ENCODE peak calls at places on chromosomes 6 and 20, in five cellular contexts. Q is BE2C, L is NCI-H460, D is T-cell, J is cardiac septum. R is an unnamed sample.

GRCh38 chr20:54680872-54681297 is 205.5 kb downstream of the DOK5 start:
- DNase-seq in Q (peak; percentile 22), L (peak; percentile 22), D (no peak), J (no peak), R (no peak)

GRCh38 chr20:54456972-54457371 is 18.4 kb upstream of the DOK5 start:
- DNase-seq in Q (no peak), L (no peak), D (no peak), J (no peak), R (no peak)

GRCh38 chr20:62141043-62141396 is 2.2 kb downstream of the PSMA7 start:
- DNase-seq in Q (no peak), L (no peak), D (no peak), J (no peak), R (no peak)

GRCh38 chr6:163170294-163170883 is 244.1 kb upstream of the QKI start:
- DNase-seq in Q (peak; percentile 38), L (no peak), D (no peak), J (no peak), R (peak; percentile 1)

GRCh38 chr6:4635666-4636065 is 140.5 kb upstream of the CDYL start:
- DNase-seq in Q (no peak), L (no peak), D (no peak), J (no peak), R (no peak)

GRCh38 chr6:11413112-11413687 is 124.3 kb upstream of the TMEM170B start:
- DNase-seq in Q (no peak), L (no peak), D (no peak), J (no peak), R (no peak)

GRCh38 chr20:34642009-34642408 is 34.9 kb downstream of the PIGU start:
- DNase-seq in Q (no peak), L (no peak), D (no peak), J (no peak), R (no peak)

GRCh38 chr20:63009988-63010769 is 3.4 kb upstream of the BHLHE23 start:
- DNase-seq in Q (no peak), L (no peak), D (peak; percentile 70), J (no peak), R (peak; percentile 97)

GRCh38 chr20:15675151-15675550 is 898.1 kb downstream of the KIF16B start:
- DNase-seq in Q (no peak), L (no peak), D (no peak), J (no peak), R (no peak)

GRCh38 chr6:85792278-85792677 is 149.6 kb upstream of the SYNCRIP start:
- DNase-seq in Q (no peak), L (no peak), D (no peak), J (no peak), R (no peak)

GRCh38 chr20:60365063-60365640 is 406.9 kb downstream of the CDH26 start:
- DNase-seq in Q (no peak), L (no peak), D (no peak), J (no peak), R (no peak)

GRCh38 chr6:137492771-137493217 is 1.4 kb downstream of the OLIG3 start:
- DNase-seq in Q (no peak), L (no peak), D (no peak), J (no peak), R (no peak)

GRCh38 chr20:34069341-34070078 is 42.5 kb downstream of the EIF2S2 start:
- DNase-seq in Q (peak; percentile 73), L (peak; percentile 81), D (peak; percentile 40), J (no peak), R (peak; percentile 29)

GRCh38 chr6:6704423-6705060 is 116.0 kb downstream of the LY86 start:
- DNase-seq in Q (no peak), L (no peak), D (no peak), J (no peak), R (no peak)

GRCh38 chr6:19664878-19665715 is 172.1 kb upstream of the ID4 start:
- DNase-seq in Q (no peak), L (no peak), D (no peak), J (no peak), R (no peak)

GRCh38 chr6:134437376-134437775 is 119.5 kb upstream of the SGK1 start:
- DNase-seq in Q (no peak), L (no peak), D (peak; percentile 1), J (no peak), R (peak; percentile 19)

GRCh38 chr6:17932362-17932852 is 55.0 kb downstream of the KIF13A start:
- DNase-seq in Q (no peak), L (peak; percentile 20), D (no peak), J (peak; percentile 79), R (no peak)

GRCh38 chr6:29708432-29709177 is 14.6 kb upstream of the HLA-F start:
- DNase-seq in Q (no peak), L (no peak), D (peak; percentile 85), J (no peak), R (no peak)

GRCh38 chr6:39114395-39114706 is 635 bp downstream of the SAYSD1 start:
- DNase-seq in Q (no peak), L (no peak), D (no peak), J (no peak), R (no peak)

GRCh38 chr20:56624786-56625681 is 4.1 kb upstream of the TFAP2C start:
- DNase-seq in Q (no peak), L (no peak), D (no peak), J (no peak), R (no peak)

GRCh38 chr6:28597217-28597835 is 71.6 kb downstream of the GPX5 start:
- DNase-seq in Q (peak; percentile 72), L (peak; percentile 71), D (no peak), J (no peak), R (no peak)

GRCh38 chr6:112163295-112164257 is 76.2 kb downstream of the FAM229B start:
- DNase-seq in Q (peak; percentile 82), L (peak; percentile 57), D (peak; percentile 51), J (no peak), R (peak; percentile 10)

GRCh38 chr6:165574770-165575549 is 88.1 kb downstream of the PDE10A start:
- DNase-seq in Q (no peak), L (peak; percentile 63), D (no peak), J (no peak), R (no peak)

GRCh38 chr6:108796875-108797274 is 51.3 kb upstream of the ARMC2 start:
- DNase-seq in Q (no peak), L (no peak), D (no peak), J (no peak), R (no peak)

GRCh38 chr6:109295766-109296156 is 86.5 kb downstream of the CD164 start:
- DNase-seq in Q (no peak), L (no peak), D (no peak), J (no peak), R (no peak)

GRCh38 chr6:32581275-32582095 is 8.2 kb downstream of the HLA-DRB1 start:
- DNase-seq in Q (no peak), L (no peak), D (no peak), J (no peak), R (no peak)

GRCh38 chr6:26657268-26657667 is 2.3 kb downstream of the ZNF322 start:
- DNase-seq in Q (no peak), L (no peak), D (no peak), J (no peak), R (no peak)

R was measured in GM12864.